ENCODE peak calls at places on chromosomes 7 and 10, in five cellular contexts. One of them, this sample, is unnamed.

GRCh38 chr7:29189743-29190201 is 4.8 kb upstream of the CHN2 start:
- DNase-seq in lung: peak; percentile 57
- DNase-seq in mucosa of descending colon: peak; percentile 85
- DNase-seq in ovary: peak; percentile 77
- DNase-seq in heart left ventricle: peak; percentile 51
- DNase-seq in this sample: peak; percentile 75

GRCh38 chr7:145784809-145785780 is 331.5 kb upstream of the CNTNAP2 start:
- DNase-seq in lung: no peak
- DNase-seq in mucosa of descending colon: no peak
- DNase-seq in ovary: no peak
- DNase-seq in heart left ventricle: no peak
- DNase-seq in this sample: no peak

GRCh38 chr10:31034041-31034918 is 2.6 kb upstream of the ZNF438 start:
- DNase-seq in lung: no peak
- DNase-seq in mucosa of descending colon: no peak
- DNase-seq in ovary: no peak
- DNase-seq in heart left ventricle: no peak
- DNase-seq in this sample: no peak

GRCh38 chr10:7561216-7561893 is 105.4 kb downstream of the ITIH5 start:
- DNase-seq in lung: no peak
- DNase-seq in mucosa of descending colon: no peak
- DNase-seq in ovary: peak; percentile 81
- DNase-seq in heart left ventricle: peak; percentile 84
- DNase-seq in this sample: no peak

GRCh38 chr7:75732764-75733630 is 5.7 kb downstream of the HIP1 start:
- DNase-seq in lung: no peak
- DNase-seq in mucosa of descending colon: no peak
- DNase-seq in ovary: no peak
- DNase-seq in heart left ventricle: no peak
- DNase-seq in this sample: no peak

GRCh38 chr7:37943905-37944736 is 23.7 kb downstream of the EPDR1 start:
- DNase-seq in lung: no peak
- DNase-seq in mucosa of descending colon: no peak
- DNase-seq in ovary: no peak
- DNase-seq in heart left ventricle: no peak
- DNase-seq in this sample: no peak

GRCh38 chr7:30736291-30736690 is 15.6 kb upstream of the INMT start:
- DNase-seq in lung: no peak
- DNase-seq in mucosa of descending colon: no peak
- DNase-seq in ovary: no peak
- DNase-seq in heart left ventricle: no peak
- DNase-seq in this sample: no peak

GRCh38 chr10:118409295-118409694 is 67.2 kb upstream of the FAM204A start:
- DNase-seq in lung: no peak
- DNase-seq in mucosa of descending colon: no peak
- DNase-seq in ovary: no peak
- DNase-seq in heart left ventricle: no peak
- DNase-seq in this sample: no peak

GRCh38 chr7:55522268-55522902 is 49.9 kb downstream of the VOPP1 start:
- DNase-seq in lung: no peak
- DNase-seq in mucosa of descending colon: no peak
- DNase-seq in ovary: no peak
- DNase-seq in heart left ventricle: no peak
- DNase-seq in this sample: no peak

GRCh38 chr10:92756233-92757065 is 66.7 kb downstream of the HHEX start:
- DNase-seq in lung: no peak
- DNase-seq in mucosa of descending colon: peak; percentile 12
- DNase-seq in ovary: no peak
- DNase-seq in heart left ventricle: no peak
- DNase-seq in this sample: no peak

DNA sequence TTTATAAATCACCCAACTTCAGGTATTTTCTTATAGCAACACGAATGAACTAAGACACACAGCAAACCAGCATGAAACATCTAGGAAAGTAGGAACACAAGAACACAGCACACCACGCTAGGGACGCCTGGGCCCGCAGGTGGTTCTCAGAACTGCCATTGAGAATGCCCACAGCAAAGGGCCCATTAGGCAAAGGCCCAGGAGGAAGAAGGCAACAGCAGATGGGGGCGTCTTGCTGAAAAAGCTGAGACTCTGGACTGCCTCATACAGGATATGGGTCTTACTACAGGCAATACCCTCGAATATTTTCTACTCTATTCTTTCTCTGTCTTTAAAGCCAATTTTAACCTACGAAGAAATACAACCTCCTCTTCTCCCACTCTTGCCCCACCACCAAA is 77.3 kb downstream of the PARD3 start:
- DNase-seq in lung: no peak
- DNase-seq in mucosa of descending colon: no peak
- DNase-seq in ovary: no peak
- DNase-seq in heart left ventricle: no peak
- DNase-seq in this sample: no peak
- TF ChIP-seq CTCF in lung: no peak
- TF ChIP-seq CTCF in mucosa of descending colon: no peak
- TF ChIP-seq CTCF in ovary: no peak
- TF ChIP-seq CTCF in heart left ventricle: no peak
- TF ChIP-seq CTCF in this sample: no peak

GRCh38 chr10:27783660-27784059 is 38.0 kb upstream of the MKX start:
- DNase-seq in lung: no peak
- DNase-seq in mucosa of descending colon: peak; percentile 4
- DNase-seq in ovary: peak; percentile 33
- DNase-seq in heart left ventricle: no peak
- DNase-seq in this sample: peak; percentile 71
- TF ChIP-seq CTCF in lung: no peak
- TF ChIP-seq CTCF in mucosa of descending colon: no peak
- TF ChIP-seq CTCF in ovary: no peak
- TF ChIP-seq CTCF in heart left ventricle: peak; percentile 18
- TF ChIP-seq CTCF in this sample: peak; percentile 46

DNA sequence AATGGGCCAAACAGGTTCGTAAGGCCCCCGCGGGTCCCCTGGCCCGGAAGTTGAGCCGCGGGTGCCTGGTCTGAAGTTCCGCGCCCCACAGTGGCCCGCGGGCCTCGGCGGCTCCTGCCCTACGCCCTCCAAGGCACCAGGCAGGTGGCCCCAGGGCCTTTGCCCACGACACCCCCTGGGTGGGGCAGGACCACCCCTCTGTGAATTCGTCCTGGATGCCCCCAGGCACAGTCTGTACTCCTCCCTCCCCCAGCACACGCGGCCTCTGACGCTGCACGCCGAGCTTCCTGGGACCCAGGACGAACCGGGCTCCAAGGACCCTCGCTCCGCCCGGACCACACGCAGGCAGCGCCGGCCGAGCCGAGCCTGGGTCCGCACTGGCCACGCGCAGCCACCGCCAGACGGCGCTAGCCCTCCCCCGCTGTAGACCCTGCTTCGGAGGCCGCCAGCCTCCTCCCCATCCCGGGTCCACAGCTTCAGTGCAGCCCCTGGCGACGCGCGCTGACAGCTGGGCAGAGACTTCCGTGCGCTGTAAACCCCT is 810 bp upstream of the TCERG1L start:
- DNase-seq in lung: no peak
- DNase-seq in mucosa of descending colon: no peak
- DNase-seq in ovary: peak; percentile 76
- DNase-seq in heart left ventricle: no peak
- DNase-seq in this sample: peak; percentile 5
- TF ChIP-seq CTCF in lung: no peak
- TF ChIP-seq CTCF in mucosa of descending colon: no peak
- TF ChIP-seq CTCF in ovary: peak; percentile 38
- TF ChIP-seq CTCF in heart left ventricle: no peak
- TF ChIP-seq CTCF in this sample: peak; percentile 33

DNA sequence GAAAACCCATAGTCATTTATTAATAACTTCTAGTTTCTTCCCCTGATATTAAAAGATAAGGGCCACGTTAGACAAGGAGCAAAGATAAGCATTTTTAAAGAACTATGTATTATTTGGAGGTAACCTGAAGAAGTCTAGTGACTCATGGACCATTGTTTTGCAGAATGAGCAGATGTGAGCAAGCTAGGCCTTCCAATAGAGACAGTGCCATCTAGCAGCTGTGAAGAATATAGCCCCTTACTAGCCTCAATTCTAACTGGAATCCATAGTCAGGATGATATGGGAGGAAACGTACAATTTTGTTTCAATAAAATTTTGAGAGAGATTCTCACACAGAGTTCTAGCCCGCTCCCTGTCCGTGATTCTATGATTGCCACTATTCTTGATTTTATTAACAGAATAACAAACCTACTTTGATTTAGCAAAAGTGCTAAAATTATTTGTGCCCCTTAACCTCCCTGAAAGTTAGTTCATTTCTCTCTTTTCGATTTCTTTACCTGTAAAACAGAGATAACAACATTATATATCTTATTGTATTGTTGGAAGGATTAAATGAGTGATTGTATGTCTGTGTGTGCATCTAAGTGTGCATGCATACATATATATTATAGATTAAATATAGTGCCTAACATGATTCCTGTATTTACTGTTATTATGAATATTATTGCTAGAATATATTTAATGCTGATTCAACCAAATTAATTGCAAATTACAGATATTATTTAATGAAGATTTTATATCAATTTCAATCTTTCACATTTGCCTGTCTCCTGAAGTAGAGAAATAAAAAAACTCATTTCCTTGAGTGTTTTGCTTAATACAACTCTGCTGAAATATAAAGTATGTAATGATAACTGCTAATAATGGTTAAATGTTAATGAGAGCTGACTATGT is 22.7 kb downstream of the FAM237B start:
- DNase-seq in lung: no peak
- DNase-seq in mucosa of descending colon: peak; percentile 37
- DNase-seq in ovary: no peak
- DNase-seq in heart left ventricle: no peak
- DNase-seq in this sample: no peak
- TF ChIP-seq CTCF in lung: peak; percentile 18
- TF ChIP-seq CTCF in mucosa of descending colon: peak; percentile 24
- TF ChIP-seq CTCF in ovary: no peak
- TF ChIP-seq CTCF in heart left ventricle: peak; percentile 39
- TF ChIP-seq CTCF in this sample: no peak

DNA sequence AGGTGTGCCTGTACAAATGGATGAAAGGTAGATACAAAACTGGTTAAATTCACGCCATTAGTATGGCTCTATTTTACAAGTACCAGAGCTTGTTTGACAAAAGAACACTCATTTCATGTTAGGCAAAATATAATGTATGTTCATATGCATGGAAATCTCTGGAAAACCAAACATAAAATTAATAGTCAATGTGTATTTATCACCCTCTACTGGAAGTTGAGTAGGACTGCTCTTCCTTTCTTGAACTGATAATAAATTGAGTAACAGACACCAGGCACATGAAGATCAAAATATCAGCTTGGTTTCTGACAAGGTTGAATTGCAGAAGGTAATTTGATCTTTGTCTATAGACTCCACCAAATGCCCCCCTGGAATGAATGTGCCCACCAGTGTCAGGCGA is 19.8 kb upstream of the AKR1B1 start:
- DNase-seq in lung: no peak
- DNase-seq in mucosa of descending colon: no peak
- DNase-seq in ovary: no peak
- DNase-seq in heart left ventricle: no peak
- DNase-seq in this sample: no peak
- TF ChIP-seq CTCF in lung: no peak
- TF ChIP-seq CTCF in mucosa of descending colon: no peak
- TF ChIP-seq CTCF in ovary: no peak
- TF ChIP-seq CTCF in heart left ventricle: no peak
- TF ChIP-seq CTCF in this sample: no peak

This sample was measured in activated CD8-positive, alpha-beta T cell treated with anti-CD3 and anti-CD28 coated beads for 36 hours.